ENCODE peak calls at places on chromosomes 7 and 10, in five cellular contexts. H, B, R, J and Q are unnamed samples.

GRCh38 chr7:16428672-16429071 is 7.3 kb upstream of the CRPPA start:
- DNase-seq in H (peak), B (peak), R (no peak), J (no peak), Q (no peak)

GRCh38 chr10:124611738-124612137 is 132.4 kb downstream of the FAM53B start:
- DNase-seq in H (no peak), B (no peak), R (no peak), J (no peak), Q (no peak)

GRCh38 chr10:21516270-21517131 is 9.0 kb downstream of the SKIDA1 start:
- DNase-seq in H (peak), B (peak), R (no peak), J (no peak), Q (no peak)

GRCh38 chr7:30974605-30975256 is 11.0 kb downstream of the GHRHR start:
- DNase-seq in H (peak), B (peak), R (peak), J (no peak), Q (peak)

GRCh38 chr7:116097365-116098009 is 66.9 kb upstream of the TFEC start:
- DNase-seq in H (peak), B (peak), R (no peak), J (peak), Q (no peak)

GRCh38 chr10:76337641-76338040 is 906.2 kb downstream of the LRMDA start:
- DNase-seq in H (peak), B (peak), R (no peak), J (peak), Q (no peak)

GRCh38 chr7:93620057-93620456 is 45.5 kb upstream of the CALCR start:
- DNase-seq in H (no peak), B (no peak), R (no peak), J (no peak), Q (no peak)

GRCh38 chr7:124791426-124791825 is 25.8 kb upstream of the GPR37 start:
- DNase-seq in H (no peak), B (no peak), R (no peak), J (no peak), Q (no peak)

GRCh38 chr7:51528172-51528571 is 211.6 kb upstream of the COBL start:
- DNase-seq in H (no peak), B (no peak), R (no peak), J (no peak), Q (no peak)

GRCh38 chr10:75868601-75869000 is 437.2 kb downstream of the LRMDA start:
- DNase-seq in H (no peak), B (no peak), R (no peak), J (no peak), Q (no peak)

GRCh38 chr10:1650542-1651279 is 86.6 kb downstream of the ADARB2 start:
- DNase-seq in H (no peak), B (no peak), R (no peak), J (no peak), Q (no peak)

GRCh38 chr10:33657154-33657900 is 322.9 kb upstream of the NRP1 start:
- DNase-seq in H (peak), B (peak), R (no peak), J (no peak), Q (no peak)

GRCh38 chr10:122149138-122149606 is 121.9 kb upstream of the BTBD16 start:
- DNase-seq in H (peak), B (peak), R (no peak), J (no peak), Q (no peak)

GRCh38 chr7:99694201-99694911 is 14.6 kb upstream of the CYP3A5 start:
- DNase-seq in H (no peak), B (no peak), R (no peak), J (no peak), Q (no peak)

GRCh38 chr7:50656141-50656895 is 91.1 kb upstream of the DDC start:
- DNase-seq in H (no peak), B (no peak), R (no peak), J (no peak), Q (no peak)

GRCh38 chr7:47472444-47473157 is 109.3 kb downstream of the TNS3 start:
- DNase-seq in H (no peak), B (no peak), R (no peak), J (no peak), Q (no peak)

GRCh38 chr10:77185696-77186095 is 451.9 kb downstream of the KCNMA1 start:
- DNase-seq in H (no peak), B (no peak), R (no peak), J (no peak), Q (no peak)

GRCh38 chr10:28381903-28382347 is 79.1 kb upstream of the MPP7 start:
- DNase-seq in H (peak), B (peak), R (peak), J (peak), Q (peak)

GRCh38 chr10:62817120-62817762 is 1.1 kb upstream of the EGR2 start:
- DNase-seq in H (peak), B (no peak), R (no peak), J (no peak), Q (no peak)

GRCh38 chr7:3043544-3044395 is at the start of gene CARD11:
- DNase-seq in H (peak), B (no peak), R (no peak), J (no peak), Q (no peak)

GRCh38 chr10:31939797-31940708 is 11.4 kb upstream of the ARHGAP12 start:
- DNase-seq in H (no peak), B (no peak), R (no peak), J (no peak), Q (no peak)

GRCh38 chr7:2757361-2757903 is 69.4 kb downstream of the AMZ1 start:
- DNase-seq in H (no peak), B (no peak), R (no peak), J (no peak), Q (no peak)

GRCh38 chr10:44311563-44311905 is 73.4 kb downstream of the CXCL12 start:
- DNase-seq in H (no peak), B (no peak), R (no peak), J (no peak), Q (no peak)

GRCh38 chr7:87797798-87798403 is 78.3 kb downstream of the SLC25A40 start:
- DNase-seq in H (peak), B (peak), R (no peak), J (no peak), Q (peak)

GRCh38 chr10:7388602-7389001 is 22.2 kb downstream of the SFMBT2 start:
- DNase-seq in H (no peak), B (no peak), R (no peak), J (no peak), Q (no peak)

GRCh38 chr10:88831709-88832108 is 19.9 kb downstream of the ANKRD22 start:
- DNase-seq in H (no peak), B (no peak), R (no peak), J (no peak), Q (no peak)

GRCh38 chr7:116807011-116807560 is 55.3 kb upstream of the CAPZA2 start:
- DNase-seq in H (no peak), B (no peak), R (no peak), J (no peak), Q (no peak)

GRCh38 chr7:7014827-7015610 is 167.3 kb upstream of the C1GALT1 start:
- DNase-seq in H (no peak), B (no peak), R (no peak), J (no peak), Q (no peak)

GRCh38 chr10:127963136-127963535 is 56.2 kb downstream of the PTPRE start:
- DNase-seq in H (no peak), B (no peak), R (no peak), J (no peak), Q (no peak)

GRCh38 chr7:79877874-79878465 is 256.7 kb upstream of the GNAI1 start:
- DNase-seq in H (peak), B (no peak), R (no peak), J (no peak), Q (no peak)

GRCh38 chr10:110399163-110400094 is 94.7 kb upstream of the SMNDC1 start:
- DNase-seq in H (peak), B (peak), R (no peak), J (peak), Q (peak)

DNA sequence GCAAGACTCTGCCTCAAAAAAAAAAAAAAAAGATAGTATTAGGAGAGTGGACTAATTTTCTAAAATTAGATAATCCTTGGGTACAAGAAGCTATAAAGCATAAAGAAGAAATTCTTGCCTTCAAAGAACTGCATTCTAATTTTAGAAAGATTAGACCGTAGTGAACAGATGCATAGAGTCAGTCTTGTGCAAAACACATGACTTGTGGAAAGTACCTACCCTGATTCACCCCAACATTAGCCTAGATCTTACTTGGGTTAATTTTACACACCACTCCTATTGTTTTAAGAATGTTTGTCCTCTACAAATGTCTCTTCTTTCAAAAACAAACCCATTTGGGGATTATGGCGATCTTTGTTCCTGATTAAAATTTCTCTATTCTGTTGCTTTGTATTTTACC is 38.9 kb upstream of the SP8 start:
- DNase-seq in H (no peak), B (no peak), R (no peak), J (no peak), Q (no peak)
- TF ChIP-seq CTCF in H (no peak), B (no peak), R (no peak), J (no peak), Q (no peak)

GRCh38 chr10:107013258-107014001 is 151.1 kb downstream of the SORCS1 start:
- DNase-seq in H (no peak), B (no peak), R (no peak), J (no peak), Q (no peak)

GRCh38 chr10:107011992-107012391 is 152.5 kb downstream of the SORCS1 start:
- DNase-seq in H (no peak), B (no peak), R (no peak), J (no peak), Q (no peak)

GRCh38 chr10:107011113-107011512 is 153.4 kb downstream of the SORCS1 start:
- DNase-seq in H (no peak), B (no peak), R (no peak), J (no peak), Q (no peak)
- TF ChIP-seq CTCF in H (no peak), B (no peak), R (no peak), J (no peak), Q (no peak)

GRCh38 chr7:139972000-139972399 is 90.8 kb downstream of the PARP12 start:
- DNase-seq in H (no peak), B (no peak), R (no peak), J (no peak), Q (no peak)

GRCh38 chr7:139973091-139973490 is 89.7 kb downstream of the PARP12 start:
- DNase-seq in H (no peak), B (no peak), R (no peak), J (no peak), Q (no peak)

GRCh38 chr7:139976838-139977656 is 85.7 kb downstream of the PARP12 start:
- DNase-seq in H (no peak), B (no peak), R (no peak), J (no peak), Q (no peak)

GRCh38 chr7:139974179-139974811 is 88.5 kb downstream of the PARP12 start:
- DNase-seq in H (no peak), B (no peak), R (no peak), J (no peak), Q (no peak)

GRCh38 chr7:139976055-139976837 is 86.5 kb downstream of the PARP12 start:
- DNase-seq in H (no peak), B (no peak), R (no peak), J (no peak), Q (no peak)
- TF ChIP-seq CTCF in H (no peak), B (no peak), R (no peak), J (no peak), Q (no peak)

GRCh38 chr7:118250860-118251494 is 26.5 kb downstream of the ANKRD7 start:
- DNase-seq in H (no peak), B (no peak), R (no peak), J (no peak), Q (no peak)
- TF ChIP-seq CTCF in H (peak), B (peak), R (peak), J (no peak), Q (no peak)

GRCh38 chr10:112834661-112835060 is 115.4 kb upstream of the TCF7L2 start:
- DNase-seq in H (no peak), B (no peak), R (no peak), J (no peak), Q (no peak)
- TF ChIP-seq CTCF in H (no peak), B (no peak), R (no peak), J (no peak), Q (no peak)

GRCh38 chr7:139572704-139573395 is 49.4 kb downstream of the CLEC2L start:
- DNase-seq in H (no peak), B (no peak), R (no peak), J (no peak), Q (no peak)
- TF ChIP-seq CTCF in H (no peak), B (no peak), R (no peak), J (no peak), Q (no peak)

DNA sequence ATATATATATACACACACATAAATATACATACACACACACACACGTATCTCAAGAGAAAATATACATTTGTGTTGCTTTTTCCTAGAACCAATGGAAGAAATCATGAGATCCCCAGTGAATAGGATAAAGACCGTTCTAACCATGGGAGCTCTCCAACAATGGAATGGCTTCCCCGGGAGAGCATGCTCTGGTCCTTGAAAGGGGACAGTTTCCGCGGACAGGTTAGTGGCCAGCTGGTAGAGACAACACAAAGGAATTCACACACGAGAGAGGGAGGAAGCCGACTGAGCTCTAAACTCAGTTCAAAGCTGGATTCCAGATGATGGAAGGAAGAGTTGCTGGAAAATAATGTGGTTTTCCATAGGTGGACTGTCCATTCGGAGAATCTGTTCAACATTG is 72.7 kb downstream of the SLC37A3 start:
- DNase-seq in H (no peak), B (no peak), R (no peak), J (no peak), Q (no peak)
- TF ChIP-seq CTCF in H (no peak), B (no peak), R (no peak), J (no peak), Q (no peak)

DNA sequence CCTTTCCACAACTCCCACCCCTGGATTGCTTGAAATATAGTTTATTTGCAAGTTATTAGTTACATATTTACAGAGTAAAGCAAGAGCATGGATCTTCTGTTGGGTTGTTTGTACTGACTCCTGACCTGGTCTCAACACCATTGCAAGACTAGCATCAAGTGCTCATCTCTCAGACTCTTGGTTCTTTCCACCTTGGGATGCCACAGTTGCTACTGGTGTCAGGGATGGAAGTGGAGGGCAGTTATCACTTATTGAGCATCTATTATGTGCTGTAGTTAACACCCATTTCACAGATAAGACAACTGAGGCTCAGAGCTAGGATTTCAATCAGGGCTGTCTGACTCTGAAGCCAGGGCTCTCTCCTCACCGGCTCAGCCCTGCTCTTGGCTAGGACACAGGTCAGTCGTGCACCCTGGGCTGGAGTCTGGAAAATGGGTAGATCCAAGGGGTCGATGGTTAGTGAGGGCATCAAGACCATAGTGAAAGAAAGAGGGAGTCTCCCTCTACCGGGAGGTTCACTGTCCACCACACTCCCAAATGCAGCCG is 614 bp upstream of the ADAMTS14 start:
- DNase-seq in H (no peak), B (no peak), R (no peak), J (no peak), Q (no peak)
- TF ChIP-seq CTCF in H (no peak), B (peak), R (no peak), J (peak), Q (peak)